ENCODE peak calls at places on chromosomes 2 and 18, in seven cellular contexts. E, F, L, N, T, Q and C are unnamed samples. For H3K36me3, the result is how much of the 10 kb centered on the place peaks cover.

GRCh38 chr2:190879474-190880373 is 897 bp upstream of the GLS start:
- DNase-seq in E (no peak), F (peak), L (no peak), N (no peak), T (peak), Q (no peak), C (no peak)

GRCh38 chr2:111116843-111117665 is 3.7 kb upstream of the BCL2L11 start:
- DNase-seq in E (no peak), F (peak), L (peak), N (peak), T (peak), Q (peak), C (peak)

GRCh38 chr2:34365512-34365911 is 766.4 kb upstream of the FAM98A start:
- DNase-seq in E (no peak), F (no peak), L (no peak), N (no peak), T (no peak), Q (no peak), C (no peak)

GRCh38 chr2:62477573-62477972 is 28.4 kb downstream of the TMEM17 start:
- DNase-seq in E (no peak), F (no peak), L (no peak), N (no peak), T (no peak), Q (no peak), C (no peak)

GRCh38 chr2:219495531-219496122 is 3.1 kb upstream of the GMPPA start:
- DNase-seq in E (no peak), F (peak), L (no peak), N (peak), T (peak), Q (peak), C (peak)

GRCh38 chr2:52000156-52000855 is 968.4 kb upstream of the NRXN1 start:
- DNase-seq in E (no peak), F (no peak), L (no peak), N (no peak), T (peak), Q (no peak), C (no peak)

GRCh38 chr2:161954103-161954502 is 119.9 kb downstream of the DPP4 start:
- DNase-seq in E (no peak), F (no peak), L (no peak), N (no peak), T (no peak), Q (no peak), C (no peak)

GRCh38 chr2:150075831-150076230 is 411.6 kb downstream of the RND3 start:
- DNase-seq in E (no peak), F (no peak), L (no peak), N (no peak), T (peak), Q (no peak), C (no peak)

GRCh38 chr18:50072146-50072545 is 122.8 kb downstream of the MYO5B start:
- DNase-seq in E (no peak), F (no peak), L (no peak), N (no peak), T (no peak), Q (no peak), C (no peak)

GRCh38 chr2:201228271-201228911 is 31.9 kb upstream of the CASP8 start:
- DNase-seq in E (no peak), F (peak), L (no peak), N (no peak), T (peak), Q (no peak), C (no peak)

GRCh38 chr2:239341840-239342239 is 59.0 kb downstream of the HDAC4 start:
- DNase-seq in E (no peak), F (no peak), L (no peak), N (no peak), T (no peak), Q (no peak), C (no peak)

GRCh38 chr2:103289101-103289725 is 527.4 kb downstream of the TMEM182 start:
- DNase-seq in E (no peak), F (no peak), L (no peak), N (no peak), T (no peak), Q (no peak), C (no peak)

GRCh38 chr2:71609441-71609840 is 156.1 kb downstream of the DYSF start:
- DNase-seq in E (no peak), F (peak), L (no peak), N (no peak), T (peak), Q (peak), C (no peak)

GRCh38 chr2:222861411-222862067 is 703 bp downstream of the ACSL3 start:
- DNase-seq in E (no peak), F (peak), L (peak), N (no peak), T (peak), Q (peak), C (peak)

GRCh38 chr2:64112016-64112415 is 32.2 kb downstream of the PELI1 start:
- DNase-seq in E (no peak), F (no peak), L (no peak), N (no peak), T (no peak), Q (no peak), C (no peak)

GRCh38 chr2:232588680-232589585 is 38.4 kb downstream of the EIF4E2 start:
- DNase-seq in E (no peak), F (peak), L (peak), N (no peak), T (peak), Q (peak), C (peak)

GRCh38 chr18:51082571-51083264 is 52.7 kb downstream of the SMAD4 start:
- DNase-seq in E (no peak), F (no peak), L (no peak), N (no peak), T (no peak), Q (no peak), C (no peak)

GRCh38 chr2:37454851-37455762 is 110.7 kb downstream of the QPCT start:
- DNase-seq in E (no peak), F (no peak), L (no peak), N (no peak), T (peak), Q (no peak), C (no peak)

DNA sequence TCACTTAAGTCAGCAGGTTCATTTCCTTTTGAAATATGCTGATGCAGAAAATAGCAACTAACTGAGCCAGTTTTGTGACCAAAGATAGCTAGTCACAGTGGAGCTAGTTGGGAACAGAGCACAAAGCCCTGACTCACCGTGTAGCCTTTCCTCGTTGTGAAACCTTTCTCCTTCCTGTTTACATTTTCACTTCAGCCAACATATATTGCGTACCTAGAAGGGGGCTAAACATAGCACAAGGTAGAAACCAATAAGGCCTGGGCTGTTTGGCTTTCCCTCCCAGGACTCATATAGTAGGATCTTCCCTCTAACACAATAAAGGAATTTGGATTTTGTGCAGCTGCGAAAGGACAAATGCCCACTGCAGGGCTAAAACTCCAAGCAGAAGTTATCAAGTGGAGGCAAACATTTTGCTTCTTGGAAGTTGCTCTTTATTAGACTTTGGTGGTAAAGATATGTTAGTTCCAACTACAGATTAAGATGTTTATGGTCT is 24.5 kb upstream of the LPIN2 start:
- DNase-seq in E (no peak), F (no peak), L (no peak), N (peak), T (peak), Q (no peak), C (no peak)
- H3K27ac ChIP-seq in E (no peak), F (no peak), L (no peak), N (peak), T (peak), Q (no peak), C (no peak)

DNA sequence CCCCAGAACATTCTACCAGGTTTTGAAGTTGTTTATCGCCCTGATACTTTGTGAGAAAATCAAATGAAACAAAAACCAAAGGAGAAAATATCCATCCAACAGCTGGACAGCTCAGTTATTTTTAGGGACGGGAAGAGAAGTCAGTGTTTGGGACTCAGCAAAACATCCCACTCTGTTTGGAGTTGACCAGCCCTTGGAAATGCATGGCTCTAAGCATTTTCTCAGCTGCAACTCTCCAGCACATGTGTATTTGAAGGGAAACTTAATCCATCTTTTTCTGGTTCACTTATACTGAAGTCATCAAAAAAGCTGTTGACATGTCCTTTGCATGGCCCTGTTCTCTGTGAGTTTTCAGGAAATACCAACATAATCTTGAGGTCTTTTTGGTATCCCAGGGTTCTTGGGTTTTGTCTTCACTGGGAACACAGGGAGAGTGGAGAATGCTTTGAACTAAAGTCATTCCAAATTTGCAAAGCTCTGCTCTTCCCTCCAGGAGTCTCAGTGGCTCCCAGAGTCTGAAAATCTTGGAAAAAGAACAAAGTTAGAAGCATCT is 91.9 kb upstream of the CELF4 start:
- DNase-seq in E (no peak), F (no peak), L (no peak), N (no peak), T (no peak), Q (no peak), C (no peak)
- H3K36me3 ChIP-seq in E (under half), F (under half), L (under half), N (under half), T (under half), Q (under half), C (under half)

GRCh38 chr2:236753611-236754010 is 184.0 kb downstream of the ACKR3 start:
- DNase-seq in E (no peak), F (no peak), L (no peak), N (no peak), T (no peak), Q (no peak), C (no peak)

GRCh38 chr2:236758406-236758805 is 188.8 kb downstream of the ACKR3 start:
- DNase-seq in E (no peak), F (no peak), L (no peak), N (no peak), T (no peak), Q (no peak), C (no peak)

GRCh38 chr2:236752111-236752510 is 182.5 kb downstream of the ACKR3 start:
- DNase-seq in E (no peak), F (no peak), L (no peak), N (no peak), T (no peak), Q (no peak), C (no peak)

GRCh38 chr2:236755278-236755840 is 185.7 kb downstream of the ACKR3 start:
- DNase-seq in E (no peak), F (no peak), L (no peak), N (no peak), T (no peak), Q (no peak), C (no peak)

GRCh38 chr2:236754234-236754924 is 184.8 kb downstream of the ACKR3 start:
- DNase-seq in E (no peak), F (no peak), L (no peak), N (no peak), T (no peak), Q (no peak), C (no peak)
- H3K27ac ChIP-seq in E (no peak), F (no peak), L (no peak), N (no peak), T (no peak), Q (no peak), C (no peak)

DNA sequence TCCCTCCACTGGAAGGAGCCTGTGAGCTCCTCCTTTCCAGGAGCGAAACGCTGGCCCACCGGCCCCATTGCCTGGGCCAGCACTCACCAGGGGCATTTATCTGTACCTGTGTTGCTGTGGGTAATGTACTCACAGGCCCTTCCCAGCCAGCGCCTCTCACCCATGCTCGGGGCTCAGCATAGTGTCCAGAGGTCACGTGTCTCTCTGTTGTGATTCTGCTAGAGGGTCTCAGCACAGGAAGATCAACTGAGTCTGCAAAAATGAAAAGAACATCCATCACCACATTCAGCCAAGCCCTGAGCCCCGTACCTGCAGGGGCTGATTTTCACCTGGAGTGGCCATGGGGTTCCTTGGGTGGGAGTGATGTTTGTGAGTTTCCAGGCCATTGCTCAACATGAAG is 103.1 kb upstream of the TPO start:
- DNase-seq in E (no peak), F (no peak), L (no peak), N (no peak), T (no peak), Q (no peak), C (no peak)
- H3K36me3 ChIP-seq in E (under half), F (under half), L (under half), N (under half), T (under half), Q (under half), C (under half)

GRCh38 chr18:67410075-67410474 is 106.4 kb downstream of the DSEL start:
- DNase-seq in E (no peak), F (no peak), L (no peak), N (no peak), T (peak), Q (no peak), C (no peak)
- H3K27ac ChIP-seq in E (no peak), F (no peak), L (no peak), N (no peak), T (peak), Q (no peak), C (no peak)

GRCh38 chr2:1675633-1676032 is 68.7 kb downstream of the PXDN start:
- DNase-seq in E (no peak), F (peak), L (peak), N (no peak), T (peak), Q (no peak), C (no peak)
- H3K36me3 ChIP-seq in E (under half), F (under half), L (under half), N (under half), T (half or more), Q (half or more), C (half or more)

GRCh38 chr2:15776629-15776919 is 163.8 kb upstream of the MYCN start:
- DNase-seq in E (no peak), F (no peak), L (no peak), N (no peak), T (no peak), Q (no peak), C (no peak)
- H3K27ac ChIP-seq in E (no peak), F (no peak), L (no peak), N (no peak), T (no peak), Q (no peak), C (no peak)

GRCh38 chr2:160513120-160513519 is 19.5 kb upstream of the RBMS1 start:
- DNase-seq in E (no peak), F (no peak), L (no peak), N (no peak), T (no peak), Q (no peak), C (no peak)
- H3K36me3 ChIP-seq in E (under half), F (under half), L (under half), N (under half), T (under half), Q (under half), C (under half)

DNA sequence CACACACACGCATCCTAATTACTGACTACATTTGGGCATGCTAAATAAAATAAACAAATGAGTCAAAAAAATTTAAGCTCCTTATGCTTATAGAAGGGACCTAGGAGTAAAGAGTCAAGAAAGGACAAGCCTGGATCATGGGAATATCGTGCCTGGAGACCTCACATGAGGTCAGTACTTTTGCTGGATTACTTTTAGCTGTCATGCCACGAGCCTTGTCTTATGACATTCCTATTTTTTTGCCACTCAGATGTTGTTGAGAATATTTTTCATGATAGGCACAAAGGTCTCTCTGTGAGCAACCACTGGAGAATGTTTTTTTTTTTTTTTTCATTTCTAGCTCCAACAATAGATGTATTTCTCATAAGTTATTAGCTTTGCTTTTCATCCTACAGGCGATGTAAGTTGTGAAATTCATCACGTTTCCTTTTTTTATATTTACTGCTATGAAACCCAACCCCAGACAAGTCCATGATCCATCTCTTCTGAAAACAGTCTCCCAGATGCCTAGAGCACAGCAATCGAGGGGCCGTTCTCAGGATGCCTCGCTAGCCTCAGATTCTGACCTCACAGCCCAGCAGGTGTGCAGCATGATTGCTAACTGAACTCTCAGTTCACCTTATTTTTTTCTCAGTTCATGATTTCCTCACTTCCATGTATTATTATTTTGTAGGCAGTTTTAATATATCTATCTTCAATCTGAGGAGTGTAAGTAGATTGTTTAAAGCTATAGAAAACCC is 464.5 kb downstream of the IRS1 start:
- DNase-seq in E (no peak), F (no peak), L (no peak), N (no peak), T (peak), Q (no peak), C (no peak)
- H3K27ac ChIP-seq in E (no peak), F (no peak), L (no peak), N (no peak), T (no peak), Q (no peak), C (no peak)

GRCh38 chr2:183807870-183808269 is 683.6 kb downstream of the NUP35 start:
- DNase-seq in E (no peak), F (no peak), L (no peak), N (no peak), T (no peak), Q (no peak), C (no peak)
- H3K36me3 ChIP-seq in E (under half), F (under half), L (under half), N (under half), T (under half), Q (under half), C (under half)